ENCODE peak calls at places on chromosome X, in four cellular contexts. One of them, this sample, is unnamed.

GRCh38 chrX:16573781-16574180 is 76.2 kb upstream of the S100G start:
- DNase-seq in T follicular helper cell: no peak
- DNase-seq in WTC11: no peak
- DNase-seq in right cardiac atrium: no peak
- DNase-seq in this sample: peak

GRCh38 chrX:70664726-70665125 is 220.1 kb downstream of the DLG3 start:
- DNase-seq in T follicular helper cell: no peak
- DNase-seq in WTC11: no peak
- DNase-seq in right cardiac atrium: no peak
- DNase-seq in this sample: peak

GRCh38 chrX:131735127-131735526 is 191.3 kb downstream of the OR13H1 start:
- DNase-seq in T follicular helper cell: no peak
- DNase-seq in WTC11: no peak
- DNase-seq in right cardiac atrium: no peak
- DNase-seq in this sample: peak

GRCh38 chrX:352181-352580 is 33.6 kb upstream of the GTPBP6 start:
- DNase-seq in T follicular helper cell: no peak
- DNase-seq in WTC11: no peak
- DNase-seq in right cardiac atrium: peak
- DNase-seq in this sample: no peak

GRCh38 chrX:71111851-71112468 is 583 bp upstream of the IL2RG start:
- DNase-seq in T follicular helper cell: no peak
- DNase-seq in WTC11: no peak
- DNase-seq in right cardiac atrium: no peak
- DNase-seq in this sample: no peak

GRCh38 chrX:154738013-154738738 is 12.7 kb downstream of the GAB3 start:
- DNase-seq in T follicular helper cell: no peak
- DNase-seq in WTC11: no peak
- DNase-seq in right cardiac atrium: peak
- DNase-seq in this sample: peak

GRCh38 chrX:45912316-45912715 is 632.9 kb downstream of the ZNF674 start:
- DNase-seq in T follicular helper cell: no peak
- DNase-seq in WTC11: no peak
- DNase-seq in right cardiac atrium: no peak
- DNase-seq in this sample: no peak

GRCh38 chrX:44669626-44670025 is 127.0 kb upstream of the FUNDC1 start:
- DNase-seq in T follicular helper cell: no peak
- DNase-seq in WTC11: no peak
- DNase-seq in right cardiac atrium: no peak
- DNase-seq in this sample: peak

GRCh38 chrX:51215266-51215665 is 117.4 kb upstream of the NUDT10 start:
- DNase-seq in T follicular helper cell: no peak
- DNase-seq in WTC11: no peak
- DNase-seq in right cardiac atrium: no peak
- DNase-seq in this sample: no peak

GRCh38 chrX:21946925-21947641 is 6.6 kb downstream of the SMS start:
- DNase-seq in T follicular helper cell: no peak
- DNase-seq in WTC11: peak
- DNase-seq in right cardiac atrium: no peak
- DNase-seq in this sample: peak

GRCh38 chrX:96430756-96431455 is 253.7 kb upstream of the DIAPH2 start:
- DNase-seq in T follicular helper cell: no peak
- DNase-seq in WTC11: no peak
- DNase-seq in right cardiac atrium: no peak
- DNase-seq in this sample: no peak

GRCh38 chrX:17005712-17006372 is 59.4 kb downstream of the REPS2 start:
- DNase-seq in T follicular helper cell: no peak
- DNase-seq in WTC11: no peak
- DNase-seq in right cardiac atrium: no peak
- DNase-seq in this sample: peak

GRCh38 chrX:111170017-111170416 is 74.0 kb downstream of the PAK3 start:
- DNase-seq in T follicular helper cell: no peak
- DNase-seq in WTC11: no peak
- DNase-seq in right cardiac atrium: no peak
- DNase-seq in this sample: peak

GRCh38 chrX:134177527-134177926 is 59.5 kb upstream of the CCDC160 start:
- DNase-seq in T follicular helper cell: no peak
- DNase-seq in WTC11: no peak
- DNase-seq in right cardiac atrium: no peak
- DNase-seq in this sample: no peak

GRCh38 chrX:100512471-100512870 is 72.3 kb upstream of the TNMD start:
- DNase-seq in T follicular helper cell: no peak
- DNase-seq in WTC11: no peak
- DNase-seq in right cardiac atrium: no peak
- DNase-seq in this sample: peak

GRCh38 chrX:44415639-44416386 is 72.3 kb upstream of the EFHC2 start:
- DNase-seq in T follicular helper cell: no peak
- DNase-seq in WTC11: no peak
- DNase-seq in right cardiac atrium: no peak
- DNase-seq in this sample: no peak

GRCh38 chrX:115259238-115259875 is 25.5 kb upstream of the LRCH2 start:
- DNase-seq in T follicular helper cell: no peak
- DNase-seq in WTC11: no peak
- DNase-seq in right cardiac atrium: no peak
- DNase-seq in this sample: no peak

GRCh38 chrX:54786972-54787371 is 11.1 kb downstream of the ITIH6 start:
- DNase-seq in T follicular helper cell: peak
- DNase-seq in WTC11: peak
- DNase-seq in right cardiac atrium: no peak
- DNase-seq in this sample: no peak

GRCh38 chrX:40468033-40468979 is 112.5 kb upstream of the ATP6AP2 start:
- DNase-seq in T follicular helper cell: no peak
- DNase-seq in WTC11: peak
- DNase-seq in right cardiac atrium: peak
- DNase-seq in this sample: peak

GRCh38 chrX:155923200-155923599 is 42.1 kb downstream of the VAMP7 start:
- DNase-seq in T follicular helper cell: no peak
- DNase-seq in WTC11: no peak
- DNase-seq in right cardiac atrium: no peak
- DNase-seq in this sample: no peak

GRCh38 chrX:41922125-41922521 is 1.2 kb downstream of the CASK start:
- DNase-seq in T follicular helper cell: no peak
- DNase-seq in WTC11: no peak
- DNase-seq in right cardiac atrium: no peak
- DNase-seq in this sample: peak

GRCh38 chrX:115679460-115679859 is 118.5 kb downstream of the PLS3 start:
- DNase-seq in T follicular helper cell: no peak
- DNase-seq in WTC11: no peak
- DNase-seq in right cardiac atrium: no peak
- DNase-seq in this sample: peak

GRCh38 chrX:51421972-51422371 is 74.4 kb downstream of the NUDT11 start:
- DNase-seq in T follicular helper cell: no peak
- DNase-seq in WTC11: no peak
- DNase-seq in right cardiac atrium: no peak
- DNase-seq in this sample: no peak

GRCh38 chrX:154378059-154378798 is 866 bp upstream of the EMD start:
- DNase-seq in T follicular helper cell: no peak
- DNase-seq in WTC11: peak
- DNase-seq in right cardiac atrium: peak
- DNase-seq in this sample: peak

GRCh38 chrX:119067023-119067739 is 5.6 kb upstream of the CT47C1 start:
- DNase-seq in T follicular helper cell: no peak
- DNase-seq in WTC11: peak
- DNase-seq in right cardiac atrium: peak
- DNase-seq in this sample: peak

GRCh38 chrX:3697220-3697684 is 16.2 kb downstream of the PRKX start:
- DNase-seq in T follicular helper cell: no peak
- DNase-seq in WTC11: no peak
- DNase-seq in right cardiac atrium: no peak
- DNase-seq in this sample: no peak

GRCh38 chrX:45591650-45592049 is 391.0 kb upstream of the DIPK2B start:
- DNase-seq in T follicular helper cell: no peak
- DNase-seq in WTC11: no peak
- DNase-seq in right cardiac atrium: no peak
- DNase-seq in this sample: no peak